ENCODE peak calls at places on chromosome 22, in eight cellular contexts. F is A673, D is kidney, A is endodermal cell, T is tibial nerve, Z is MM.1S, B is IMR-90, S is GM23338. L is an unnamed sample.

GRCh38 chr22:17471901-17472566 is 91.3 kb upstream of the SLC25A18 start:
- DNase-seq in F (no peak), D (no peak), A (peak; percentile 44), T (no peak), Z (no peak), B (no peak), S (peak; percentile 63), L (no peak)

GRCh38 chr22:24592846-24593809 is at the start of gene LRRC75B:
- DNase-seq in F (peak; percentile 48), D (peak; percentile 96), A (peak; percentile 96), T (peak; percentile 86), Z (peak; percentile 34), B (peak; percentile 85), S (peak; percentile 92), L (peak; percentile 81)

GRCh38 chr22:45272498-45272897 is 12.3 kb upstream of the UPK3A start:
- DNase-seq in F (no peak), D (no peak), A (no peak), T (no peak), Z (no peak), B (no peak), S (no peak), L (no peak)

GRCh38 chr22:24134090-24134846 is 47.0 kb upstream of the SUSD2 start:
- DNase-seq in F (no peak), D (no peak), A (peak; percentile 59), T (no peak), Z (no peak), B (no peak), S (peak; percentile 34), L (no peak)

GRCh38 chr22:25488244-25489020 is 76.0 kb upstream of the GRK3 start:
- DNase-seq in F (peak; percentile 25), D (peak; percentile 85), A (no peak), T (peak; percentile 17), Z (no peak), B (peak; percentile 91), S (no peak), L (no peak)

GRCh38 chr22:38248280-38248679 is 24.5 kb downstream of the TMEM184B start:
- DNase-seq in F (no peak), D (no peak), A (no peak), T (no peak), Z (no peak), B (no peak), S (no peak), L (no peak)

GRCh38 chr22:36374603-36375024 is 13.2 kb downstream of the MYH9 start:
- DNase-seq in F (no peak), D (peak; percentile 83), A (peak; percentile 55), T (no peak), Z (no peak), B (peak; percentile 77), S (no peak), L (no peak)

GRCh38 chr22:38401336-38402084 is 53.5 kb downstream of the KCNJ4 start:
- DNase-seq in F (no peak), D (peak; percentile 72), A (peak; percentile 69), T (no peak), Z (no peak), B (no peak), S (no peak), L (peak; percentile 38)

GRCh38 chr22:38465673-38466490 is 2.0 kb upstream of the KDELR3 start:
- DNase-seq in F (peak; percentile 53), D (peak; percentile 69), A (peak; percentile 65), T (no peak), Z (no peak), B (no peak), S (no peak), L (no peak)

DNA sequence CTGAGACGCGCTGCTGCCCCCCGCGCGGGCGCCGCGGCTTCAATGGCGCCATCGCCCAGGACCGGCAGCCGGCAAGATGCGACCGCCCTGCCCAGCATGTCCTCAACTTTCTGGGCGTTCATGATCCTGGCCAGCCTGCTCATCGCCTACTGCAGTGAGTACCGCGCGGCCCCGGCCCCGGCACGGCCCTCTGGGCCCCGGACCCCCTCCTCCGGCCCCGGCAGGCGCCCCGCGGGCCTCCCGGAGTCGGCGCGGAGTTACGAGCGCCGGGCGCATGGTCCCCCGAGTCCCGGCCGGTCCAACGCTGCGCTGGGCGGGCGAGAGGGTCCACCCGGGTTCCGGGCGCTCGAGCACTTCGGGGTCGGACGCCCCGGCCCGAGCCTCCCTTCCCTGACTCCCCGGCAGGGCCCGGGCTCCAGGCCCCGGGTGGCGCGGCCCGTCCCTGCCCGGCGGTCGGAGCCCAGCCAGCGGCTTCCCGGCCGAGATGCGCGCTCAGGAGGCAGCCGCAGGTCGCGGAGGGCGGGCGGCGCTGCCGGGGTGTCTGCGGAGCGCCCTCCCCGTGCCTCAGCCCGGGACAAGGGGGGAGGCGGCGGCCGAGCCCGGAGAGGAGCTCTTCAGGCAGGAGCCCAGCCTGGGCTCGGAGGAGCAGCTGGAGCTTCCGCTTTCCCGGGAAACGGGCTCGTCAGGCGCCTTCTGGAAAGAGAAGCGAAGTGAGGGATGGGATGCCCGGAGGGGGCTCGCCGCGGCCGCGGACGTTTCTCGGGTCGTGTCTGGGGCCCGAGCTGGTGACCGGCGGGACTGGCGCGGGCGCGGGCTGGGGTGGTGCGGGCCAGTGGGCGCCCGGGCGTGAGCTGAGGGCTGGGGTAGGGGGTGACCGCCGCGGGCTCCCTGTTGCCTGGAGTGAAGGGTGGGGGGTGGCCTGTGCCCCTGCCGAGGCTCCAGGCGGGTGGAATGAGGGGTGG is 1337.8 kb downstream of the BRD1 start:
- DNase-seq in F (peak; percentile 40), D (peak; percentile 51), A (peak; percentile 73), T (no peak), Z (peak; percentile 34), B (no peak), S (no peak), L (no peak)
- H3K4me3 ChIP-seq in F (peak overlapping the region; percentile 85), D (no peak overlapping the region), A (peak overlapping the region; percentile 83), T (peak overlapping the region; percentile 49), Z (peak overlapping the region; percentile 86), B (peak overlapping the region; percentile 11), S (peak overlapping the region; percentile 56), L (no peak overlapping the region)

DNA sequence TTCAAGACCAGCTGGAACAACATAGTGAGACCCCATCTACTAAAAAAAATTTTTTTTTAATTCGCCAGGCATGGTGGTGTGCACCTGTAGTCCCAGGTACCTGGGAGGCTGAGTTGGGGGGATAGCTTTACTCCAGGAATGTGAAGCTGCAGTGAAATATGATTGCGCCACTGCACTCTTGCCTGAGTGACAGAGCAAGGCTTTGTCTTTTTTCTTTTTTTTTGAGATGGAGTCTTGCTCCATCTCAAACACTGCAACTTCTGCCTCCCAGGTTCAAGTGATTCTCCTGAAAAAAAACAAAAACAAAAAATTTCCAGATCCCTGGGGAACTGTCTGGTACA is 16.3 kb downstream of the ASCC2 start:
- DNase-seq in F (no peak), D (no peak), A (no peak), T (no peak), Z (no peak), B (no peak), S (no peak), L (no peak)
- H3K27ac ChIP-seq in F (no peak overlapping the region), D (no peak overlapping the region), A (no peak overlapping the region), T (no peak overlapping the region), Z (no peak overlapping the region), B (peak overlapping the region; percentile 23), S (no peak overlapping the region), L (no peak overlapping the region)

DNA sequence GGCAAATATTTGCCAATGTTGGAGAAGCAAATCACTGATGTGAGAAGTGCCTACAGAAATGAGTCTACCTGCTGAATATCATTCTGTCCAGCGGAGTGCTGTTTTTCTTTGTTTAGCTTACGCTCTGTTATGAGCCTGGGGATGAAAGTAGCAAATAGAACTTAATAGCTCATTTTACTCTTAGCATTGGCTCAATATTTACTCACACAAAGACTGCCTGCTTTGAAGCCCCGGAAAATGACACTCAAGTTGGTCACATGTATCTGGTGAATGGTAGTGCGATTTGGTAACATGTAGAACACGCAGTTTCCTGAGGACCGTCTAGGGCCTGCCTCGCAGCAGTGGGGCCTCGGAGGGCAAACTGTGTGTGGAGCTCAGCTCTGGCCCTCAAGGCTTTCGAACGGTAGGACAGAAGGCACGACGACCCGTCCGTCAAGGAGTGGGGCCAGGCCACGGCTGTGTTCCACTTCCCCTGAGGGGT is 38.9 kb downstream of the TBC1D22A start:
- DNase-seq in F (no peak), D (peak; percentile 46), A (peak; percentile 31), T (no peak), Z (no peak), B (no peak), S (no peak), L (no peak)
- H3K4me3 ChIP-seq in F (no peak overlapping the region), D (no peak overlapping the region), A (no peak overlapping the region), T (no peak overlapping the region), Z (no peak overlapping the region), B (no peak overlapping the region), S (no peak overlapping the region), L (no peak overlapping the region)

GRCh38 chr22:50271011-50271394 is 823 bp upstream of the MAPK11 start:
- DNase-seq in F (no peak), D (no peak), A (no peak), T (no peak), Z (no peak), B (no peak), S (no peak), L (no peak)
- H3K27ac ChIP-seq in F (peak overlapping the region; percentile 71), D (no peak overlapping the region), A (peak overlapping the region; percentile 66), T (no peak overlapping the region), Z (no peak overlapping the region), B (no peak overlapping the region), S (no peak overlapping the region), L (no peak overlapping the region)

DNA sequence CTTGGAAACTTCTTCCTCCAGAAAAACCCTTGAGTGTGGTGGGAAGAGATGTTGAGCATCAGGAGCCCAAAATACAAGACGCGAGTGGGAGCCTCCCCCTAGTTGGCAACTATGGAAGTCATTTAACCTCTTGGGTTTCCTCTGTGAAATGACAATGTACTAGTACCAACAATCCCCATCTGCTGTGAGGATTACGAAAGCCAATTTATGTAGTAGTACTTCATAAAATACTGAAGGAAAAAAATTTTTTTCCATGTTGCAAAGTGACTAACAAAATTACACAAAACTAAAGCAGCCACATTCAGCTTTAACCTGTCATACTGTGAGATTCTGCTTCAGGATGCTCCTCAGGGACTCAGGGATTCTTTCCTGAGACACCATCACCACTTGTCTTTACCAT is 595 bp upstream of the SLC25A17 start:
- DNase-seq in F (peak; percentile 46), D (no peak), A (no peak), T (no peak), Z (peak; percentile 19), B (peak; percentile 42), S (peak; percentile 8), L (peak; percentile 59)
- H3K4me3 ChIP-seq in F (peak overlapping the region; percentile 85), D (peak overlapping the region; percentile 98), A (peak overlapping the region; percentile 83), T (peak overlapping the region; percentile 97), Z (peak overlapping the region; percentile 61), B (peak overlapping the region; percentile 90), S (peak overlapping the region; percentile 100), L (peak overlapping the region; percentile 99)